ENCODE peak calls at places on chromosomes 6 and 20, in seven cellular contexts. I is mesenchymal stem cell, X is IMR-90, C is neuronal stem cell, B is mesendoderm, E is H1, S is trophoblast cell. H is an unnamed sample.

GRCh38 chr6:25026723-25027122 is 91.0 kb upstream of the RIPOR2 start:
- DNase-seq in I (no peak), X (no peak), C (no peak), B (peak; percentile 79), E (no peak), S (no peak), H (no peak)

GRCh38 chr20:37414133-37414532 is 68.2 kb downstream of the SRC start:
- DNase-seq in I (no peak), X (no peak), C (no peak), B (no peak), E (peak; percentile 49), S (no peak), H (no peak)

GRCh38 chr6:36245572-36246031 is 24.3 kb upstream of the PNPLA1 start:
- DNase-seq in I (no peak), X (no peak), C (no peak), B (peak; percentile 51), E (peak; percentile 83), S (no peak), H (peak; percentile 85)

GRCh38 chr20:62047666-62048345 is 17.9 kb downstream of the TAF4 start:
- DNase-seq in I (no peak), X (no peak), C (no peak), B (no peak), E (no peak), S (no peak), H (no peak)

GRCh38 chr6:46626228-46626909 is 26.2 kb downstream of the CYP39A1 start:
- DNase-seq in I (peak; percentile 44), X (peak; percentile 21), C (peak; percentile 5), B (peak; percentile 26), E (no peak), S (no peak), H (no peak)

GRCh38 chr20:60009826-60010616 is 51.8 kb downstream of the CDH26 start:
- DNase-seq in I (no peak), X (no peak), C (no peak), B (peak; percentile 73), E (no peak), S (no peak), H (peak; percentile 53)

GRCh38 chr20:10217517-10218410 is 866 bp upstream of the SNAP25 start:
- DNase-seq in I (peak; percentile 97), X (peak; percentile 96), C (peak; percentile 75), B (peak; percentile 88), E (peak; percentile 80), S (no peak), H (peak; percentile 81)

GRCh38 chr6:111791415-111791814 is 81.8 kb downstream of the FYN start:
- DNase-seq in I (peak; percentile 58), X (peak; percentile 42), C (no peak), B (no peak), E (no peak), S (no peak), H (no peak)

GRCh38 chr6:54419885-54420284 is 111.6 kb downstream of the TINAG start:
- DNase-seq in I (peak; percentile 81), X (peak; percentile 96), C (no peak), B (no peak), E (no peak), S (peak; percentile 63), H (no peak)

GRCh38 chr6:18214003-18214402 is 50.3 kb downstream of the DEK start:
- DNase-seq in I (no peak), X (no peak), C (no peak), B (no peak), E (no peak), S (no peak), H (no peak)
- H4K8ac ChIP-seq in I (peak overlapping the region; percentile 4), X (no peak overlapping the region), C (no peak overlapping the region), B (no peak overlapping the region), E (no peak overlapping the region), S (no peak overlapping the region), H (no peak overlapping the region)

DNA sequence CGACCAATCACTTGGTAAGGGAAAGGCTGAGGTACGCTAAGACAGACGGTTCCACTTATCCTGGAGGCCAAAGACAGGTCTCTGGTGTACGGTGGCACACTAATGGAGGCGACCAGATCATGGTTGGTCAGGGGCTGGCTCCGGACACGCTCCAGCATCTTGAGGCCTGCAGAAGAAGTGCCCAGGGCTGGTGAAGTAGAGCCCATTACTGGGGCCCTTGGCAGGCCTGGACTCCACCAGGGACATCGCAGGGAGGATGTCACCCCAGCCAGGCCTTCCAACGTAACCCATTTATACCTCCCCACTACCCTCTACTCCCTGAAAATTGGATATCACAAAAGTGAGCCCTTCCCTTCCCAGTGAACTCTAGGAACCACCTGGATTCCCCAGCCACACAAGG is 16.2 kb downstream of the KHDC1L start:
- DNase-seq in I (no peak), X (no peak), C (no peak), B (no peak), E (no peak), S (no peak), H (no peak)
- H4K8ac ChIP-seq in I (no peak overlapping the region), X (no peak overlapping the region), C (no peak overlapping the region), B (no peak overlapping the region), E (no peak overlapping the region), S (no peak overlapping the region), H (no peak overlapping the region)

DNA sequence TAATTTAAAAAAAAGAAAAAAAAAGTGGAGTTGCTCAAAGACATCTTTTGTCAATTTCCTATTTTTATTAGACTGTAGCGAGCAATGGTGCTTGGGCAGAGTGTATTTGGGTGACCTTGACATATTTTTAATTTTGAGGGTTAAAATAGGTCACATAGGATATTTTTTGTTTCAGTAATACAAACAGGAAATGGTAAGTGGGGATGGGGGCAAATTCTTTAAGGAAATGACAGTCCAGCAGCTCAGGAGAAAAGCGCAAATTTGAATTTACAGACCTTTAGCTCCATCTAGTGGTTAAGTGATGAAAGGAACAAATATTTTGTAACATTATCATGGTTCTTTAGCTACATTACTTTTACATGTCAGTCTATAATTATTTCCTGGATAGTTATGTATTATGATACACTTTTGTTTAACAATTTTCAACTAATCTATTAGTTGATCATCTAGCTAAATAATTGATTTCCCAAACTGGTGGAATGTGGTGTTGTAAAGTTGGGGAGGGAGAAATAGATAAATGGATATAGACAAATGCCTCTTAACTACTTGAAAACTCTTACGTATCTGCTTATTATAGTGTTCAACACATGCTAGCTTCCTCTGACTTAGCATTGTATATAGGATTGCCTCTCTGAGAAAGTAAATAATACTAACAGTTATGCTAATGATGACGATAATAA is 10.0 kb downstream of the CITED2 start:
- DNase-seq in I (peak; percentile 75), X (peak; percentile 63), C (peak; percentile 50), B (peak; percentile 74), E (no peak), S (no peak), H (no peak)
- H4K8ac ChIP-seq in I (no peak overlapping the region), X (no peak overlapping the region), C (no peak overlapping the region), B (no peak overlapping the region), E (no peak overlapping the region), S (no peak overlapping the region), H (no peak overlapping the region)

GRCh38 chr20:45291526-45291925 is 15.1 kb upstream of the RBPJL start:
- DNase-seq in I (no peak), X (no peak), C (no peak), B (no peak), E (no peak), S (no peak), H (no peak)

GRCh38 chr20:45294659-45295058 is 12.0 kb upstream of the RBPJL start:
- DNase-seq in I (no peak), X (no peak), C (no peak), B (no peak), E (no peak), S (no peak), H (no peak)

GRCh38 chr20:45292343-45292742 is 14.3 kb upstream of the RBPJL start:
- DNase-seq in I (no peak), X (no peak), C (no peak), B (no peak), E (no peak), S (no peak), H (no peak)

GRCh38 chr20:45293041-45294002 is 13.3 kb upstream of the RBPJL start:
- DNase-seq in I (peak; percentile 73), X (peak; percentile 46), C (peak; percentile 76), B (peak; percentile 92), E (peak; percentile 99), S (peak; percentile 61), H (peak; percentile 91)

DNA sequence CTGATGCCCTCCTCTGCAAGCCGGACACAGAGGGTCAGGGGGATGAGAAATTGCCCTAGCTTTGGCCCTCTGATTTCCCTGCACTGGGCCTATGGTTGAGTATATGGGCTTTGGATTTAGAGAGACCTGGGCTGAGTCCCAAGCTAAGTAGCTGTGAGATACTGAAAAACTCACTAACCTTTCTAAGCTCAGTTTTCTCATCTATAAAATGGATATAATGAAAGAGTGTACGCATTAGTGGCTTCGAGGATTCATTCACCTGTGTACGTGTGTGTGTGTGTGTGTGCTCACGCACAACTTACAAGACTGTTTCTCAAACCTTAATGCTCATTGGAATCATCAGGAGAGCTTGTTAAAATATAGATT is 12.7 kb upstream of the RBPJL start:
- DNase-seq in I (no peak), X (no peak), C (no peak), B (no peak), E (no peak), S (no peak), H (no peak)
- H4K8ac ChIP-seq in I (no peak overlapping the region), X (no peak overlapping the region), C (no peak overlapping the region), B (no peak overlapping the region), E (no peak overlapping the region), S (no peak overlapping the region), H (no peak overlapping the region)

DNA sequence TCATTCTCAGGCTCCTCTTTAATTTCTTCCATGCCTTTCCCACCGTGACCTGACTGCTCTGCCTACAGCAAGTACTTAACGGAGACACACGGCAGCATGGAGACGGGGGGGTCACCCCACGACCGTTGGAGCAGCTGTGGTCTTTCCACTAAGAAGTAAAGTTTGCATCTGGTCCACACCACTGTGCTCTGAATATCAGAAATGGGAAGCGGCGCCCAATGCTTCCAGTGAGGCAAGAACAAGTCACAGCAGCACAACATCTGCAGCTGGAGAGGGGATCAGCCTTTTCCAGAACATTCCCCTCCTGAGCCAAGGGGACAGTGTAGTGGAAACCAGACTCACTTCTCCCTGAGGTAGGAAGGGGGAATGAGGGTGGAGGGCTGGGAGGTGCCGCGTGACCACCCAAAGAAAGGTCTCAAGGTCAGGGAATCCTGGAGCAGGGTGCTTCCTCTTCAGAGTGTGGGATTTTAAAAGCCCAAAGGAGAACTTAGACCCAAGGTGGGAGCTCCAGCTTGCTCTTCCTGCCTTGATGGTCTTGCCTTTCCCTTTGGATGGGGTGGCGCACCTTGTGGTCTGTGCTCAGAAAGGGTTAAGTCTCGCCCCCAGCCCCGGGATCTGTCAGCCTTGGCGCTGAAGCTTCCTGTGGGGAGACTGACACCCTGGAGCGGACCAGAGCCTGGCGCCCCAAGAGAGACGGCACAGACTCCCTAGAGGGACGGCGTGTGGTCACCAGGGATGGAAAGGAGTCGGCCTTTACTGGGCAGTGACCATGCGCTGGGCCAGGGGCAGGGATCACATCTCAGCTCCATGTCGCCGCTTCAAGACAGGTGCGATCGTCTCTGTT is 25.6 kb upstream of the SMOC2 start:
- DNase-seq in I (no peak), X (no peak), C (no peak), B (no peak), E (peak; percentile 34), S (no peak), H (no peak)
- H4K8ac ChIP-seq in I (no peak overlapping the region), X (no peak overlapping the region), C (no peak overlapping the region), B (no peak overlapping the region), E (no peak overlapping the region), S (no peak overlapping the region), H (no peak overlapping the region)

DNA sequence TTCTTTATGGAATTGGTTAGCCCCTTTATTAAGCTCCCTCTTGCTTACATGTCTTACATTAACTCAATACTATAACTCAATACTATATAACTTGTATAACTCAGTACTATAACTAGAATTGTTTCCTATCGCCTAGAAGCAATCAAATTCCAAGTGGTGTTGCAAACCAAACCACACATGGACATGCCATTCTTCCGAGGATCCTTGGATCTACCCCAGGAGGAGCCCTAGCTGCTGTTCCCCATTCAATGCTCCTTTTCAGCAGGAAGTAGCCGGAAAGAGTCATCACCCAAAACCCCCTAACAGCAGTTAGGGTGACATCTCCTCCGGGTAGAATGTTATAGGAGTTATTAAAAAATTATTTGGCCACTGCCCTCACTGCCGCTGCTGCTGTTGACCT is 40.5 kb downstream of the PLN start:
- DNase-seq in I (no peak), X (peak; percentile 22), C (no peak), B (no peak), E (no peak), S (no peak), H (no peak)
- H4K8ac ChIP-seq in I (no peak overlapping the region), X (no peak overlapping the region), C (no peak overlapping the region), B (no peak overlapping the region), E (no peak overlapping the region), S (no peak overlapping the region), H (no peak overlapping the region)

H was measured in H9.